ENCODE peak calls at places on chromosomes 1 and 21, in seven cellular contexts. One of them, this sample, is unnamed.

GRCh38 chr1:18612088-18612487 is 18.6 kb upstream of the PAX7 start:
- DNase-seq in HFFc6: no peak
- DNase-seq in epithelial cell of esophagus: no peak
- DNase-seq in neural progenitor cell: no peak
- DNase-seq in progenitor cell of endocrine pancreas: no peak
- DNase-seq in cardiac fibroblast: no peak
- DNase-seq in MM.1S: no peak
- DNase-seq in this sample: no peak

GRCh38 chr1:40794915-40795715 is 11.5 kb downstream of the KCNQ4 start:
- DNase-seq in HFFc6: no peak
- DNase-seq in epithelial cell of esophagus: no peak
- DNase-seq in neural progenitor cell: no peak
- DNase-seq in progenitor cell of endocrine pancreas: no peak
- DNase-seq in cardiac fibroblast: no peak
- DNase-seq in MM.1S: no peak
- DNase-seq in this sample: no peak

GRCh38 chr1:161484613-161485012 is 20.6 kb upstream of the FCGR2A start:
- DNase-seq in HFFc6: peak
- DNase-seq in epithelial cell of esophagus: no peak
- DNase-seq in neural progenitor cell: no peak
- DNase-seq in progenitor cell of endocrine pancreas: no peak
- DNase-seq in cardiac fibroblast: peak
- DNase-seq in MM.1S: peak
- DNase-seq in this sample: no peak

GRCh38 chr1:68174173-68175113 is 57.9 kb downstream of the WLS start:
- DNase-seq in HFFc6: peak
- DNase-seq in epithelial cell of esophagus: peak
- DNase-seq in neural progenitor cell: peak
- DNase-seq in progenitor cell of endocrine pancreas: no peak
- DNase-seq in cardiac fibroblast: peak
- DNase-seq in MM.1S: no peak
- DNase-seq in this sample: no peak

GRCh38 chr1:214709241-214709640 is 106.2 kb downstream of the CENPF start:
- DNase-seq in HFFc6: no peak
- DNase-seq in epithelial cell of esophagus: no peak
- DNase-seq in neural progenitor cell: no peak
- DNase-seq in progenitor cell of endocrine pancreas: no peak
- DNase-seq in cardiac fibroblast: no peak
- DNase-seq in MM.1S: no peak
- DNase-seq in this sample: no peak

GRCh38 chr21:45726438-45726837 is 82.9 kb downstream of the PCBP3 start:
- DNase-seq in HFFc6: no peak
- DNase-seq in epithelial cell of esophagus: no peak
- DNase-seq in neural progenitor cell: no peak
- DNase-seq in progenitor cell of endocrine pancreas: no peak
- DNase-seq in cardiac fibroblast: no peak
- DNase-seq in MM.1S: no peak
- DNase-seq in this sample: no peak

GRCh38 chr1:886760-887159 is 37.0 kb upstream of the SAMD11 start:
- DNase-seq in HFFc6: no peak
- DNase-seq in epithelial cell of esophagus: no peak
- DNase-seq in neural progenitor cell: no peak
- DNase-seq in progenitor cell of endocrine pancreas: no peak
- DNase-seq in cardiac fibroblast: no peak
- DNase-seq in MM.1S: no peak
- DNase-seq in this sample: no peak

GRCh38 chr1:155004352-155005075 is 1.9 kb downstream of the ZBTB7B start:
- DNase-seq in HFFc6: no peak
- DNase-seq in epithelial cell of esophagus: no peak
- DNase-seq in neural progenitor cell: no peak
- DNase-seq in progenitor cell of endocrine pancreas: no peak
- DNase-seq in cardiac fibroblast: no peak
- DNase-seq in MM.1S: no peak
- DNase-seq in this sample: no peak

GRCh38 chr21:24693779-24694178 is 913.5 kb downstream of the MRPL39 start:
- DNase-seq in HFFc6: no peak
- DNase-seq in epithelial cell of esophagus: no peak
- DNase-seq in neural progenitor cell: no peak
- DNase-seq in progenitor cell of endocrine pancreas: no peak
- DNase-seq in cardiac fibroblast: no peak
- DNase-seq in MM.1S: no peak
- DNase-seq in this sample: no peak

GRCh38 chr1:169485427-169486280 is at the start of gene SLC19A2:
- DNase-seq in HFFc6: peak
- DNase-seq in epithelial cell of esophagus: peak
- DNase-seq in neural progenitor cell: peak
- DNase-seq in progenitor cell of endocrine pancreas: peak
- DNase-seq in cardiac fibroblast: peak
- DNase-seq in MM.1S: peak
- DNase-seq in this sample: peak
- TF ChIP-seq CTCF in HFFc6: peak
- TF ChIP-seq CTCF in epithelial cell of esophagus: peak
- TF ChIP-seq CTCF in neural progenitor cell: peak
- TF ChIP-seq CTCF in progenitor cell of endocrine pancreas: peak
- TF ChIP-seq CTCF in cardiac fibroblast: peak
- TF ChIP-seq CTCF in MM.1S: peak
- TF ChIP-seq CTCF in this sample: peak

GRCh38 chr1:235617808-235618207 is 31.8 kb downstream of the GNG4 start:
- DNase-seq in HFFc6: peak
- DNase-seq in epithelial cell of esophagus: peak
- DNase-seq in neural progenitor cell: no peak
- DNase-seq in progenitor cell of endocrine pancreas: no peak
- DNase-seq in cardiac fibroblast: peak
- DNase-seq in MM.1S: no peak
- DNase-seq in this sample: no peak
- TF ChIP-seq CTCF in HFFc6: peak
- TF ChIP-seq CTCF in epithelial cell of esophagus: peak
- TF ChIP-seq CTCF in neural progenitor cell: no peak
- TF ChIP-seq CTCF in progenitor cell of endocrine pancreas: no peak
- TF ChIP-seq CTCF in cardiac fibroblast: peak
- TF ChIP-seq CTCF in MM.1S: no peak
- TF ChIP-seq CTCF in this sample: no peak

GRCh38 chr1:33110477-33110876 is 29.5 kb downstream of the AZIN2 start:
- DNase-seq in HFFc6: no peak
- DNase-seq in epithelial cell of esophagus: no peak
- DNase-seq in neural progenitor cell: no peak
- DNase-seq in progenitor cell of endocrine pancreas: no peak
- DNase-seq in cardiac fibroblast: no peak
- DNase-seq in MM.1S: no peak
- DNase-seq in this sample: no peak

GRCh38 chr1:33117440-33118085 is 36.6 kb downstream of the AZIN2 start:
- DNase-seq in HFFc6: no peak
- DNase-seq in epithelial cell of esophagus: no peak
- DNase-seq in neural progenitor cell: no peak
- DNase-seq in progenitor cell of endocrine pancreas: no peak
- DNase-seq in cardiac fibroblast: no peak
- DNase-seq in MM.1S: no peak
- DNase-seq in this sample: no peak

GRCh38 chr1:33111965-33112364 is 31.0 kb downstream of the AZIN2 start:
- DNase-seq in HFFc6: peak
- DNase-seq in epithelial cell of esophagus: peak
- DNase-seq in neural progenitor cell: no peak
- DNase-seq in progenitor cell of endocrine pancreas: no peak
- DNase-seq in cardiac fibroblast: peak
- DNase-seq in MM.1S: peak
- DNase-seq in this sample: no peak
- TF ChIP-seq CTCF in HFFc6: peak
- TF ChIP-seq CTCF in epithelial cell of esophagus: peak
- TF ChIP-seq CTCF in neural progenitor cell: peak
- TF ChIP-seq CTCF in progenitor cell of endocrine pancreas: peak
- TF ChIP-seq CTCF in cardiac fibroblast: peak
- TF ChIP-seq CTCF in MM.1S: peak
- TF ChIP-seq CTCF in this sample: no peak

GRCh38 chr1:222643603-222643936 is 25.7 kb downstream of the MIA3 start:
- DNase-seq in HFFc6: peak
- DNase-seq in epithelial cell of esophagus: no peak
- DNase-seq in neural progenitor cell: no peak
- DNase-seq in progenitor cell of endocrine pancreas: no peak
- DNase-seq in cardiac fibroblast: no peak
- DNase-seq in MM.1S: peak
- DNase-seq in this sample: no peak

GRCh38 chr1:222642468-222642867 is 24.6 kb downstream of the MIA3 start:
- DNase-seq in HFFc6: no peak
- DNase-seq in epithelial cell of esophagus: no peak
- DNase-seq in neural progenitor cell: no peak
- DNase-seq in progenitor cell of endocrine pancreas: no peak
- DNase-seq in cardiac fibroblast: no peak
- DNase-seq in MM.1S: no peak
- DNase-seq in this sample: no peak

GRCh38 chr1:222641269-222641948 is 23.5 kb downstream of the MIA3 start:
- DNase-seq in HFFc6: no peak
- DNase-seq in epithelial cell of esophagus: peak
- DNase-seq in neural progenitor cell: no peak
- DNase-seq in progenitor cell of endocrine pancreas: no peak
- DNase-seq in cardiac fibroblast: no peak
- DNase-seq in MM.1S: no peak
- DNase-seq in this sample: no peak

GRCh38 chr1:222644649-222645005 is 26.7 kb downstream of the MIA3 start:
- DNase-seq in HFFc6: no peak
- DNase-seq in epithelial cell of esophagus: peak
- DNase-seq in neural progenitor cell: no peak
- DNase-seq in progenitor cell of endocrine pancreas: no peak
- DNase-seq in cardiac fibroblast: no peak
- DNase-seq in MM.1S: no peak
- DNase-seq in this sample: no peak

DNA sequence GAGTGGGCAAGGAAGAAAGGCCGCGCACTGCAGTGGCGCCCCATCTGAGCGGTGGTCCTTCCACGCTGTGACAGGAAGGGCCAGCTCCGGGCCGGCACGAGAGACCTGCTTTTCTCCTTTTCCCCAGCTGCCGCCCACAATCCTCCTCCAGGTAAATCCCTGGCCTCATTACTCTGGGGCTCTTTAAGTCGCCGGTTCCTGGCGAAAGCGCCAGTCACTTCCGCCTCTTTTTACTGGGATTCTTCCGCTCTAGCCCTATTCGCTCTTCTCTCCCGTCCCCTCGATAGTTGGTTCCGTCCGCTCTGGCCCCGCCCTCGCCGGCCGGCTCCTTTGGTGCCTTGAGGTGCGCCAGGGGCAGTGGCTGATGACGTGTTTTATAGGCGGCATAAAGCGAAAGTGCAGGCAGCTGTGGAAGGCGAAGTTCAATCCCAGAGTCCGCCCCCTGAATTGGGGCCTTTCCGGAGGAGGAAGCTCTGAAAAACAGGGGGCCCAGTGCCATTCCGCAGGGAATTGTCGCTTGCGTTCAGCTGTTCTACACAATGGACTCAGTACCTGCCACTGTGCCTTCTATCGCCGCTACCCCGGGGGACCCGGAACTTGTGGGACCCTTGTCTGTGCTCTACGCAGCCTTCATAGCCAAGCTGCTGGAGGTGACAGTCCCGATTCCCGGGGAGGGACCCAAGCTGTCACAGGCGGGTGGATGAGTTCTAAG is 26.2 kb downstream of the MIA3 start:
- DNase-seq in HFFc6: peak
- DNase-seq in epithelial cell of esophagus: peak
- DNase-seq in neural progenitor cell: peak
- DNase-seq in progenitor cell of endocrine pancreas: peak
- DNase-seq in cardiac fibroblast: peak
- DNase-seq in MM.1S: peak
- DNase-seq in this sample: peak
- TF ChIP-seq CTCF in HFFc6: no peak
- TF ChIP-seq CTCF in epithelial cell of esophagus: no peak
- TF ChIP-seq CTCF in neural progenitor cell: no peak
- TF ChIP-seq CTCF in progenitor cell of endocrine pancreas: no peak
- TF ChIP-seq CTCF in cardiac fibroblast: no peak
- TF ChIP-seq CTCF in MM.1S: no peak
- TF ChIP-seq CTCF in this sample: no peak

GRCh38 chr1:119141660-119142059 is 1.2 kb upstream of the WARS2 start:
- DNase-seq in HFFc6: no peak
- DNase-seq in epithelial cell of esophagus: no peak
- DNase-seq in neural progenitor cell: no peak
- DNase-seq in progenitor cell of endocrine pancreas: no peak
- DNase-seq in cardiac fibroblast: no peak
- DNase-seq in MM.1S: no peak
- DNase-seq in this sample: no peak

GRCh38 chr1:119140177-119141019 is at the start of gene WARS2:
- DNase-seq in HFFc6: peak
- DNase-seq in epithelial cell of esophagus: peak
- DNase-seq in neural progenitor cell: peak
- DNase-seq in progenitor cell of endocrine pancreas: peak
- DNase-seq in cardiac fibroblast: peak
- DNase-seq in MM.1S: peak
- DNase-seq in this sample: peak

GRCh38 chr1:119139393-119139792 is 1.1 kb downstream of the WARS2 start:
- DNase-seq in HFFc6: no peak
- DNase-seq in epithelial cell of esophagus: no peak
- DNase-seq in neural progenitor cell: no peak
- DNase-seq in progenitor cell of endocrine pancreas: no peak
- DNase-seq in cardiac fibroblast: no peak
- DNase-seq in MM.1S: peak
- DNase-seq in this sample: peak

GRCh38 chr1:119139857-119140176 is 636 bp downstream of the WARS2 start:
- DNase-seq in HFFc6: no peak
- DNase-seq in epithelial cell of esophagus: no peak
- DNase-seq in neural progenitor cell: no peak
- DNase-seq in progenitor cell of endocrine pancreas: no peak
- DNase-seq in cardiac fibroblast: no peak
- DNase-seq in MM.1S: no peak
- DNase-seq in this sample: no peak

GRCh38 chr1:119141020-119141424 is 569 bp upstream of the WARS2 start:
- DNase-seq in HFFc6: no peak
- DNase-seq in epithelial cell of esophagus: peak
- DNase-seq in neural progenitor cell: peak
- DNase-seq in progenitor cell of endocrine pancreas: no peak
- DNase-seq in cardiac fibroblast: no peak
- DNase-seq in MM.1S: peak
- DNase-seq in this sample: peak
- TF ChIP-seq CTCF in HFFc6: peak
- TF ChIP-seq CTCF in epithelial cell of esophagus: no peak
- TF ChIP-seq CTCF in neural progenitor cell: peak
- TF ChIP-seq CTCF in progenitor cell of endocrine pancreas: peak
- TF ChIP-seq CTCF in cardiac fibroblast: peak
- TF ChIP-seq CTCF in MM.1S: peak
- TF ChIP-seq CTCF in this sample: peak

DNA sequence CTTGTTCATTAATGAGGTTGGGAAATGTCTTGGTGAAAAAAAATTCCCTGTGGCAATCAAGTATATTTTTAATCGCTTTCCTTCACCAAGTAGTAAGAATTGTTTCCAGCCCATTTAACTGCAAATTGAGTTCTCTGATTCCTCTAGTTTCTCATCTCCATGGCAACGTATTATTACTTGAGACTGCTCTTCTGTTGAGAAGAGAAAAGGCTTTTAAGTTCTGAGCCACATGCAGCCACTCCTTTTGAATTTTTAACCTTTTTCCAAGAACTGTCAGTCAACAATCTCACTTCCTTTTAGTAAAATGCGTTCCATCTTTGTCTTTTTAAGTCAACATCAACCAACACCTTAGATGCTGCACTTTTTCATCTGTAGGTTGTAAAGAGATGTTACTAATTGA is 75.7 kb upstream of the KIAA1614 start:
- DNase-seq in HFFc6: no peak
- DNase-seq in epithelial cell of esophagus: no peak
- DNase-seq in neural progenitor cell: peak
- DNase-seq in progenitor cell of endocrine pancreas: no peak
- DNase-seq in cardiac fibroblast: no peak
- DNase-seq in MM.1S: no peak
- DNase-seq in this sample: no peak
- TF ChIP-seq CTCF in HFFc6: no peak
- TF ChIP-seq CTCF in epithelial cell of esophagus: no peak
- TF ChIP-seq CTCF in neural progenitor cell: no peak
- TF ChIP-seq CTCF in progenitor cell of endocrine pancreas: no peak
- TF ChIP-seq CTCF in cardiac fibroblast: no peak
- TF ChIP-seq CTCF in MM.1S: no peak
- TF ChIP-seq CTCF in this sample: no peak

This sample was measured in natural killer cell.